ENCODE peak calls at places on chromosomes 11 and 22, in eight cellular contexts. One of them, this sample, is unnamed.

GRCh38 chr11:33900159-33900855 is 8.4 kb upstream of the LMO2 start:
- DNase-seq in AML-193: no peak
- DNase-seq in GM12891: no peak
- DNase-seq in glutamatergic neuron: no peak
- DNase-seq in midbrain: no peak
- DNase-seq in anterior cingulate cortex: no peak
- DNase-seq in stimulated activated CD8-positive, alpha-beta memory T cell treated with anti-CD3 and anti-CD28 coated beads, Interleukin-7, amount 100 ng/mL, for 1 hour: no peak
- DNase-seq in activated CD4-positive, CD25-positive, alpha-beta regulatory T cell: no peak
- DNase-seq in this sample: no peak

GRCh38 chr22:39292561-39293074 is 26.8 kb downstream of the RPL3 start:
- DNase-seq in AML-193: peak
- DNase-seq in GM12891: no peak
- DNase-seq in glutamatergic neuron: no peak
- DNase-seq in midbrain: peak
- DNase-seq in anterior cingulate cortex: peak
- DNase-seq in stimulated activated CD8-positive, alpha-beta memory T cell treated with anti-CD3 and anti-CD28 coated beads, Interleukin-7, amount 100 ng/mL, for 1 hour: no peak
- DNase-seq in activated CD4-positive, CD25-positive, alpha-beta regulatory T cell: no peak
- DNase-seq in this sample: peak

GRCh38 chr22:47632646-47633045 is 870.2 kb downstream of the TBC1D22A start:
- DNase-seq in AML-193: no peak
- DNase-seq in GM12891: no peak
- DNase-seq in glutamatergic neuron: no peak
- DNase-seq in midbrain: no peak
- DNase-seq in anterior cingulate cortex: no peak
- DNase-seq in stimulated activated CD8-positive, alpha-beta memory T cell treated with anti-CD3 and anti-CD28 coated beads, Interleukin-7, amount 100 ng/mL, for 1 hour: no peak
- DNase-seq in activated CD4-positive, CD25-positive, alpha-beta regulatory T cell: no peak
- DNase-seq in this sample: no peak

GRCh38 chr11:119472856-119473222 is 49.9 kb upstream of the THY1 start:
- DNase-seq in AML-193: no peak
- DNase-seq in GM12891: no peak
- DNase-seq in glutamatergic neuron: no peak
- DNase-seq in midbrain: no peak
- DNase-seq in anterior cingulate cortex: no peak
- DNase-seq in stimulated activated CD8-positive, alpha-beta memory T cell treated with anti-CD3 and anti-CD28 coated beads, Interleukin-7, amount 100 ng/mL, for 1 hour: no peak
- DNase-seq in activated CD4-positive, CD25-positive, alpha-beta regulatory T cell: no peak
- DNase-seq in this sample: no peak

GRCh38 chr22:36397081-36397766 is 9.5 kb upstream of the MYH9 start:
- DNase-seq in AML-193: no peak
- DNase-seq in GM12891: no peak
- DNase-seq in glutamatergic neuron: no peak
- DNase-seq in midbrain: no peak
- DNase-seq in anterior cingulate cortex: no peak
- DNase-seq in stimulated activated CD8-positive, alpha-beta memory T cell treated with anti-CD3 and anti-CD28 coated beads, Interleukin-7, amount 100 ng/mL, for 1 hour: no peak
- DNase-seq in activated CD4-positive, CD25-positive, alpha-beta regulatory T cell: no peak
- DNase-seq in this sample: no peak

GRCh38 chr11:17369094-17369493 is 17.5 kb downstream of the NCR3LG1 start:
- DNase-seq in AML-193: no peak
- DNase-seq in GM12891: no peak
- DNase-seq in glutamatergic neuron: no peak
- DNase-seq in midbrain: no peak
- DNase-seq in anterior cingulate cortex: no peak
- DNase-seq in stimulated activated CD8-positive, alpha-beta memory T cell treated with anti-CD3 and anti-CD28 coated beads, Interleukin-7, amount 100 ng/mL, for 1 hour: no peak
- DNase-seq in activated CD4-positive, CD25-positive, alpha-beta regulatory T cell: no peak
- DNase-seq in this sample: no peak

GRCh38 chr22:27774200-27774599 is 27.4 kb downstream of the MN1 start:
- DNase-seq in AML-193: no peak
- DNase-seq in GM12891: no peak
- DNase-seq in glutamatergic neuron: no peak
- DNase-seq in midbrain: no peak
- DNase-seq in anterior cingulate cortex: no peak
- DNase-seq in stimulated activated CD8-positive, alpha-beta memory T cell treated with anti-CD3 and anti-CD28 coated beads, Interleukin-7, amount 100 ng/mL, for 1 hour: no peak
- DNase-seq in activated CD4-positive, CD25-positive, alpha-beta regulatory T cell: no peak
- DNase-seq in this sample: no peak

GRCh38 chr11:64349404-64349803 is 9.4 kb downstream of the CCDC88B start:
- DNase-seq in AML-193: no peak
- DNase-seq in GM12891: no peak
- DNase-seq in glutamatergic neuron: no peak
- DNase-seq in midbrain: no peak
- DNase-seq in anterior cingulate cortex: no peak
- DNase-seq in stimulated activated CD8-positive, alpha-beta memory T cell treated with anti-CD3 and anti-CD28 coated beads, Interleukin-7, amount 100 ng/mL, for 1 hour: no peak
- DNase-seq in activated CD4-positive, CD25-positive, alpha-beta regulatory T cell: no peak
- DNase-seq in this sample: no peak

GRCh38 chr11:76674517-76675400 is 4.2 kb upstream of the LRRC32 start:
- DNase-seq in AML-193: no peak
- DNase-seq in GM12891: no peak
- DNase-seq in glutamatergic neuron: no peak
- DNase-seq in midbrain: no peak
- DNase-seq in anterior cingulate cortex: no peak
- DNase-seq in stimulated activated CD8-positive, alpha-beta memory T cell treated with anti-CD3 and anti-CD28 coated beads, Interleukin-7, amount 100 ng/mL, for 1 hour: no peak
- DNase-seq in activated CD4-positive, CD25-positive, alpha-beta regulatory T cell: no peak
- DNase-seq in this sample: no peak

GRCh38 chr11:12112731-12113130 is 2.3 kb downstream of the MICAL2 start:
- DNase-seq in AML-193: no peak
- DNase-seq in GM12891: no peak
- DNase-seq in glutamatergic neuron: no peak
- DNase-seq in midbrain: no peak
- DNase-seq in anterior cingulate cortex: no peak
- DNase-seq in stimulated activated CD8-positive, alpha-beta memory T cell treated with anti-CD3 and anti-CD28 coated beads, Interleukin-7, amount 100 ng/mL, for 1 hour: no peak
- DNase-seq in activated CD4-positive, CD25-positive, alpha-beta regulatory T cell: no peak
- DNase-seq in this sample: no peak

GRCh38 chr11:8826145-8826786 is 84.7 kb upstream of the AKIP1 start:
- DNase-seq in AML-193: no peak
- DNase-seq in GM12891: no peak
- DNase-seq in glutamatergic neuron: peak
- DNase-seq in midbrain: no peak
- DNase-seq in anterior cingulate cortex: no peak
- DNase-seq in stimulated activated CD8-positive, alpha-beta memory T cell treated with anti-CD3 and anti-CD28 coated beads, Interleukin-7, amount 100 ng/mL, for 1 hour: no peak
- DNase-seq in activated CD4-positive, CD25-positive, alpha-beta regulatory T cell: no peak
- DNase-seq in this sample: no peak

GRCh38 chr22:19720999-19721485 is 2.3 kb upstream of the GP1BB start:
- DNase-seq in AML-193: no peak
- DNase-seq in GM12891: no peak
- DNase-seq in glutamatergic neuron: no peak
- DNase-seq in midbrain: no peak
- DNase-seq in anterior cingulate cortex: no peak
- DNase-seq in stimulated activated CD8-positive, alpha-beta memory T cell treated with anti-CD3 and anti-CD28 coated beads, Interleukin-7, amount 100 ng/mL, for 1 hour: no peak
- DNase-seq in activated CD4-positive, CD25-positive, alpha-beta regulatory T cell: no peak
- DNase-seq in this sample: no peak

GRCh38 chr22:24975813-24976341 is 23.4 kb downstream of the KIAA1671 start:
- DNase-seq in AML-193: no peak
- DNase-seq in GM12891: no peak
- DNase-seq in glutamatergic neuron: no peak
- DNase-seq in midbrain: peak
- DNase-seq in anterior cingulate cortex: no peak
- DNase-seq in stimulated activated CD8-positive, alpha-beta memory T cell treated with anti-CD3 and anti-CD28 coated beads, Interleukin-7, amount 100 ng/mL, for 1 hour: no peak
- DNase-seq in activated CD4-positive, CD25-positive, alpha-beta regulatory T cell: no peak
- DNase-seq in this sample: no peak

GRCh38 chr11:85813721-85814120 is 2.8 kb upstream of the SYTL2 start:
- DNase-seq in AML-193: no peak
- DNase-seq in GM12891: no peak
- DNase-seq in glutamatergic neuron: no peak
- DNase-seq in midbrain: no peak
- DNase-seq in anterior cingulate cortex: no peak
- DNase-seq in stimulated activated CD8-positive, alpha-beta memory T cell treated with anti-CD3 and anti-CD28 coated beads, Interleukin-7, amount 100 ng/mL, for 1 hour: no peak
- DNase-seq in activated CD4-positive, CD25-positive, alpha-beta regulatory T cell: no peak
- DNase-seq in this sample: no peak

GRCh38 chr11:59787816-59788215 is 22.8 kb downstream of the MRPL16 start:
- DNase-seq in AML-193: no peak
- DNase-seq in GM12891: no peak
- DNase-seq in glutamatergic neuron: no peak
- DNase-seq in midbrain: no peak
- DNase-seq in anterior cingulate cortex: no peak
- DNase-seq in stimulated activated CD8-positive, alpha-beta memory T cell treated with anti-CD3 and anti-CD28 coated beads, Interleukin-7, amount 100 ng/mL, for 1 hour: no peak
- DNase-seq in activated CD4-positive, CD25-positive, alpha-beta regulatory T cell: no peak
- DNase-seq in this sample: no peak

GRCh38 chr11:102254047-102254446 is 63.2 kb upstream of the BIRC3 start:
- DNase-seq in AML-193: peak
- DNase-seq in GM12891: no peak
- DNase-seq in glutamatergic neuron: no peak
- DNase-seq in midbrain: no peak
- DNase-seq in anterior cingulate cortex: no peak
- DNase-seq in stimulated activated CD8-positive, alpha-beta memory T cell treated with anti-CD3 and anti-CD28 coated beads, Interleukin-7, amount 100 ng/mL, for 1 hour: no peak
- DNase-seq in activated CD4-positive, CD25-positive, alpha-beta regulatory T cell: no peak
- DNase-seq in this sample: no peak

GRCh38 chr11:93492464-93493251 is 50.5 kb downstream of the SMCO4 start:
- DNase-seq in AML-193: no peak
- DNase-seq in GM12891: no peak
- DNase-seq in glutamatergic neuron: no peak
- DNase-seq in midbrain: no peak
- DNase-seq in anterior cingulate cortex: no peak
- DNase-seq in stimulated activated CD8-positive, alpha-beta memory T cell treated with anti-CD3 and anti-CD28 coated beads, Interleukin-7, amount 100 ng/mL, for 1 hour: no peak
- DNase-seq in activated CD4-positive, CD25-positive, alpha-beta regulatory T cell: no peak
- DNase-seq in this sample: no peak

GRCh38 chr11:124757320-124757719 is 4.8 kb downstream of the ESAM start:
- DNase-seq in AML-193: no peak
- DNase-seq in GM12891: no peak
- DNase-seq in glutamatergic neuron: no peak
- DNase-seq in midbrain: no peak
- DNase-seq in anterior cingulate cortex: no peak
- DNase-seq in stimulated activated CD8-positive, alpha-beta memory T cell treated with anti-CD3 and anti-CD28 coated beads, Interleukin-7, amount 100 ng/mL, for 1 hour: no peak
- DNase-seq in activated CD4-positive, CD25-positive, alpha-beta regulatory T cell: no peak
- DNase-seq in this sample: no peak

GRCh38 chr11:11292839-11293238 is 60.2 kb downstream of the CSNK2A3 start:
- DNase-seq in AML-193: no peak
- DNase-seq in GM12891: no peak
- DNase-seq in glutamatergic neuron: no peak
- DNase-seq in midbrain: no peak
- DNase-seq in anterior cingulate cortex: no peak
- DNase-seq in stimulated activated CD8-positive, alpha-beta memory T cell treated with anti-CD3 and anti-CD28 coated beads, Interleukin-7, amount 100 ng/mL, for 1 hour: no peak
- DNase-seq in activated CD4-positive, CD25-positive, alpha-beta regulatory T cell: no peak
- DNase-seq in this sample: no peak

GRCh38 chr11:69867076-69868002 is 48.1 kb upstream of the FGF3 start:
- DNase-seq in AML-193: no peak
- DNase-seq in GM12891: no peak
- DNase-seq in glutamatergic neuron: no peak
- DNase-seq in midbrain: no peak
- DNase-seq in anterior cingulate cortex: no peak
- DNase-seq in stimulated activated CD8-positive, alpha-beta memory T cell treated with anti-CD3 and anti-CD28 coated beads, Interleukin-7, amount 100 ng/mL, for 1 hour: no peak
- DNase-seq in activated CD4-positive, CD25-positive, alpha-beta regulatory T cell: no peak
- DNase-seq in this sample: no peak

GRCh38 chr11:72732329-72732728 is 19.9 kb downstream of the ARAP1 start:
- DNase-seq in AML-193: no peak
- DNase-seq in GM12891: no peak
- DNase-seq in glutamatergic neuron: no peak
- DNase-seq in midbrain: no peak
- DNase-seq in anterior cingulate cortex: no peak
- DNase-seq in stimulated activated CD8-positive, alpha-beta memory T cell treated with anti-CD3 and anti-CD28 coated beads, Interleukin-7, amount 100 ng/mL, for 1 hour: no peak
- DNase-seq in activated CD4-positive, CD25-positive, alpha-beta regulatory T cell: no peak
- DNase-seq in this sample: no peak

GRCh38 chr11:5197538-5197937 is 2.9 kb downstream of the OR51V1 start:
- DNase-seq in AML-193: no peak
- DNase-seq in GM12891: no peak
- DNase-seq in glutamatergic neuron: no peak
- DNase-seq in midbrain: no peak
- DNase-seq in anterior cingulate cortex: no peak
- DNase-seq in stimulated activated CD8-positive, alpha-beta memory T cell treated with anti-CD3 and anti-CD28 coated beads, Interleukin-7, amount 100 ng/mL, for 1 hour: no peak
- DNase-seq in activated CD4-positive, CD25-positive, alpha-beta regulatory T cell: no peak
- DNase-seq in this sample: no peak